ENCODE peak calls at places on chromosomes 4 and X, in five cellular contexts. T is WTC11, J is K562, E is HepG2, G is GM12878. Z is an unnamed sample.

GRCh38 chr4:122845760-122846159 is 19.1 kb downstream of the FGF2 start:
- DNase-seq in T (no peak), J (no peak), E (no peak), G (no peak), Z (no peak)

GRCh38 chr4:3059090-3059428 is 15.3 kb downstream of the HTT-AS start:
- DNase-seq in T (no peak), J (no peak), E (no peak), G (no peak), Z (no peak)

GRCh38 chrX:12657881-12658280 is 133.3 kb upstream of the PRPS2 start:
- DNase-seq in T (no peak), J (no peak), E (no peak), G (peak), Z (no peak)

GRCh38 chrX:98523026-98523425 is 1639.3 kb downstream of the RPA4 start:
- DNase-seq in T (no peak), J (no peak), E (no peak), G (no peak), Z (no peak)

GRCh38 chr4:6991771-6992557 is 51.2 kb upstream of the TADA2B start:
- DNase-seq in T (no peak), J (no peak), E (no peak), G (no peak), Z (no peak)

GRCh38 chr4:77310931-77311330 is 153.9 kb downstream of the CCNG2 start:
- DNase-seq in T (no peak), J (no peak), E (no peak), G (no peak), Z (no peak)

GRCh38 chr4:73311428-73311827 is 52.8 kb upstream of the ANKRD17 start:
- DNase-seq in T (no peak), J (no peak), E (peak), G (no peak), Z (no peak)

GRCh38 chrX:9628779-9629493 is 136.7 kb downstream of the GPR143 start:
- DNase-seq in T (no peak), J (no peak), E (no peak), G (no peak), Z (no peak)

GRCh38 chr4:8538703-8539567 is 41.3 kb upstream of the GPR78 start:
- DNase-seq in T (no peak), J (no peak), E (peak), G (no peak), Z (no peak)

GRCh38 chr4:158728256-158728655 is 5.1 kb upstream of the PPID start:
- DNase-seq in T (no peak), J (no peak), E (no peak), G (no peak), Z (no peak)

GRCh38 chr4:133146574-133147198 is 2.4 kb upstream of the PCDH10 start:
- DNase-seq in T (peak), J (peak), E (peak), G (no peak), Z (no peak)

GRCh38 chr4:101279377-101279871 is 67.9 kb downstream of the PPP3CA start:
- DNase-seq in T (no peak), J (no peak), E (no peak), G (no peak), Z (no peak)
- TF ChIP-seq CREB1 in T (no peak), J (peak), E (no peak), G (no peak), Z (peak)

GRCh38 chrX:23557070-23557469 is 110.2 kb upstream of the PRDX4 start:
- DNase-seq in T (no peak), J (no peak), E (peak), G (no peak), Z (no peak)

GRCh38 chrX:23552289-23552688 is 115.0 kb upstream of the PRDX4 start:
- DNase-seq in T (no peak), J (no peak), E (no peak), G (no peak), Z (no peak)

GRCh38 chrX:23559975-23560374 is 107.3 kb upstream of the PRDX4 start:
- DNase-seq in T (no peak), J (no peak), E (no peak), G (no peak), Z (no peak)

GRCh38 chrX:23554304-23554703 is 113.0 kb upstream of the PRDX4 start:
- DNase-seq in T (no peak), J (peak), E (peak), G (no peak), Z (no peak)
- TF ChIP-seq USF2 in T (no peak), J (no peak), E (no peak), G (no peak), Z (no peak)

GRCh38 chr4:26208237-26208985 is 112.4 kb upstream of the RBPJ start:
- DNase-seq in T (no peak), J (no peak), E (no peak), G (no peak), Z (no peak)
- TF ChIP-seq CREB1 in T (no peak), J (no peak), E (no peak), G (no peak), Z (no peak)

DNA sequence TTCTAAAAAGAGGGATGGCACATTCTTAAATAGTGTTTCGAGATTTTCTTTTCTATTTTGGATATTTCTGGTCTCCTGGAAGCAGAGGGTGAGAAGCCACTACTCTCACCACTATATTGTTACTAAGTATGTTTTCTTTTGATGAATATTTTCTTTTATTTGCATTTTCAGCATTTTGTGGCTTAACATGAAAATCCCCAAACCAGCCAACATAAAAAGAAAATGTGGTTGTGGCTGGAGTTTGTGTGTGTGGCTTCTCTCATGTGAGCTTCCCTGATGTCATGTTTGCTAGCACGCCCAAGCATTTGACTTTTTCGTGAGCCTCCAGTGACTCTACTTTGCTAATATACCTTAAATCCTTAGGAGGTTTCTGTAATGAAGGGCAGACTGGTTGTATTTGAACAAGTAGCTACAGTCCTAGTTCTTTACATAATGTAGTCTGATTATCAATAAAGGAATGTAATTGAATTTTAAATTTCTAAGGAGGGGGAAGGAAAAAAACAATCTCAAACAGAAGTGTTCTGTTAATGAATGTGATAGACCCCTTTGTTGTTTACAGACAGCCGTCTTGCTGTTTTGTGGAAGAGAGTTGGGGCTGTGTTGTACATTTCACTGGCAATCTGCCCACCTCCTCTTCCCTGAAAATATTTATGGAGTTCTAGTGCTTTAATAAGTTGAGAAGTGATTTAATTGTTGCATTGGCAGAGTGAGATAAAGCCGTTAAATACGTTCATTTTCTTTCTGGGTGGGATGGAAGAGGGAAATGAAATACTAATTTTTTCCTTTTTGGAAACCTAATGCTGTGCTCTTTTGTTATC is 114.6 kb downstream of the ARHGAP10 start:
- DNase-seq in T (no peak), J (no peak), E (no peak), G (peak), Z (no peak)
- TF ChIP-seq USF2 in T (no peak), J (no peak), E (no peak), G (no peak), Z (no peak)